ENCODE peak calls at places on chromosome 13, in six cellular contexts. G, M, D, A, J and K are unnamed samples.

GRCh38 chr13:34179481-34179880 is 361.5 kb downstream of the RFC3 start:
- DNase-seq in J (peak), A (no peak), G (no peak), M (no peak), D (peak), K (no peak)

GRCh38 chr13:28503182-28503980 is 8.5 kb upstream of the FLT1 start:
- DNase-seq in J (no peak), D (no peak), G (peak), M (no peak), A (no peak), K (no peak)

GRCh38 chr13:109695402-109696190 is 90.8 kb downstream of the IRS2 start:
- DNase-seq in D (no peak), J (no peak), M (no peak), A (no peak), G (no peak), K (no peak)

GRCh38 chr13:83955011-83955410 is 72.7 kb upstream of the SLITRK1 start:
- DNase-seq in D (no peak), A (no peak), M (no peak), G (no peak), J (no peak), K (no peak)

GRCh38 chr13:49185264-49185663 is 34.9 kb upstream of the MLNR start:
- DNase-seq in D (no peak), A (no peak), J (no peak), M (no peak), G (peak), K (no peak)

GRCh38 chr13:34076319-34076718 is 258.4 kb downstream of the RFC3 start:
- DNase-seq in M (no peak), A (no peak), J (no peak), G (peak), D (no peak), K (no peak)

GRCh38 chr13:98482476-98483444 is 94.1 kb downstream of the STK24 start:
- DNase-seq in D (no peak), A (no peak), G (peak), J (peak), M (no peak), K (no peak)

GRCh38 chr13:40102854-40103253 is 447.4 kb downstream of the COG6 start:
- DNase-seq in D (no peak), G (peak), M (peak), A (no peak), J (no peak), K (peak)

GRCh38 chr13:113155201-113155600 is 3.2 kb upstream of the PROZ start:
- DNase-seq in J (no peak), D (no peak), G (no peak), M (no peak), A (no peak), K (no peak)